ENCODE peak calls at places on chromosomes 13 and 19, in ten cellular contexts. E is SK-N-DZ; C is NAMALWA; A is AG08396; L is fibroblast of the conjunctiva; N is NCI-H1436; D is cortex of kidney; J is Peyer's patch; T is CD8-positive, alpha-beta memory T cell; G is sciatic nerve. M is an unnamed sample.

GRCh38 chr13:111319998-111320911 is at the start of gene TEX29:
- DNase-seq in N (no peak), D (no peak), G (no peak), J (peak), T (no peak), L (no peak), C (no peak), E (no peak), A (no peak), M (no peak)

GRCh38 chr19:41870401-41870873 is 6.6 kb upstream of the CD79A start:
- DNase-seq in D (no peak), J (no peak), L (no peak), G (no peak), N (no peak), T (no peak), A (peak), C (peak), E (no peak), M (no peak)

GRCh38 chr19:6035026-6035425 is 57.1 kb upstream of the RANBP3 start:
- DNase-seq in A (no peak), J (no peak), C (no peak), D (no peak), N (no peak), L (no peak), T (no peak), E (no peak), G (peak), M (no peak)

GRCh38 chr19:28184997-28185396 is 1028.0 kb downstream of the UQCRFS1 start:
- DNase-seq in N (no peak), A (no peak), D (no peak), L (no peak), T (no peak), E (no peak), C (no peak), G (no peak), J (no peak), M (no peak)

GRCh38 chr13:64672751-64673150 is 2557.4 kb downstream of the PCDH9 start:
- DNase-seq in L (no peak), D (no peak), E (no peak), N (no peak), J (no peak), C (no peak), G (no peak), T (no peak), A (no peak), M (no peak)

GRCh38 chr13:29791997-29792775 is 58.2 kb downstream of the UBL3 start:
- DNase-seq in G (no peak), T (no peak), C (no peak), D (no peak), N (no peak), J (no peak), A (no peak), E (no peak), L (no peak), M (no peak)

GRCh38 chr19:7326105-7326877 is 22.4 kb upstream of the ARHGEF18 start:
- DNase-seq in G (no peak), D (no peak), J (no peak), L (no peak), N (no peak), T (peak), E (no peak), A (no peak), C (peak), M (peak)

GRCh38 chr13:113793718-113794085 is 34.7 kb downstream of the TMEM255B start:
- DNase-seq in G (peak), J (peak), A (no peak), N (no peak), E (no peak), C (no peak), D (no peak), L (no peak), T (no peak), M (no peak)

GRCh38 chr13:85137516-85137915 is 661.7 kb downstream of the SLITRK6 start:
- DNase-seq in G (no peak), A (no peak), E (no peak), J (no peak), L (no peak), N (no peak), D (no peak), C (no peak), T (no peak), M (no peak)

GRCh38 chr13:51844862-51845573 is at the start of gene TMEM272:
- DNase-seq in G (no peak), N (no peak), E (peak), A (peak), C (peak), T (peak), J (peak), L (no peak), D (no peak), M (peak)

GRCh38 chr19:54160182-54160811 is 776 bp upstream of the LENG1 start:
- DNase-seq in C (no peak), J (no peak), E (peak), N (peak), A (peak), T (no peak), D (no peak), L (no peak), G (no peak), M (no peak)

GRCh38 chr13:98997051-98997730 is 19.3 kb upstream of the DOCK9 start:
- DNase-seq in C (no peak), G (no peak), D (no peak), A (no peak), L (no peak), T (no peak), J (no peak), N (no peak), E (no peak), M (no peak)

GRCh38 chr13:96822900-96823299 is 171.4 kb downstream of the OXGR1 start:
- DNase-seq in E (peak), N (no peak), J (peak), C (peak), T (no peak), D (no peak), A (peak), L (peak), G (no peak), M (peak)

GRCh38 chr19:34489175-34489574 is 7.6 kb downstream of the WTIP start:
- DNase-seq in G (no peak), J (no peak), A (no peak), D (no peak), E (no peak), L (no peak), C (no peak), N (no peak), T (peak), M (no peak)

GRCh38 chr19:39409886-39410619 is 2.4 kb upstream of the PLEKHG2 start:
- DNase-seq in A (no peak), C (peak), T (peak), J (peak), N (peak), G (peak), E (no peak), L (no peak), D (no peak), M (peak)

GRCh38 chr19:1370579-1371361 is 12.9 kb upstream of the NDUFS7 start:
- DNase-seq in G (no peak), A (no peak), E (no peak), C (no peak), D (no peak), L (no peak), J (peak), N (no peak), T (no peak), M (no peak)

GRCh38 chr13:39602614-39603366 is at the start of gene LHFPL6:
- DNase-seq in J (peak), L (peak), C (peak), N (peak), G (peak), A (peak), D (no peak), T (peak), E (peak), M (peak)

GRCh38 chr19:2271516-2272103 is 10.4 kb downstream of the PEAK3 start:
- DNase-seq in D (no peak), G (no peak), N (no peak), C (no peak), A (peak), E (no peak), J (peak), L (peak), T (no peak), M (peak)

GRCh38 chr19:30671622-30672051 is 299.5 kb downstream of the ZNF536 start:
- DNase-seq in T (no peak), C (no peak), N (no peak), J (no peak), L (no peak), G (peak), E (no peak), D (no peak), A (no peak), M (no peak)

GRCh38 chr19:11539495-11540365 is 1.1 kb downstream of the CNN1 start:
- DNase-seq in T (no peak), C (no peak), N (no peak), E (peak), J (no peak), D (no peak), L (no peak), A (peak), G (no peak), M (peak)

GRCh38 chr19:17681505-17682125 is 6.5 kb downstream of the UNC13A start:
- DNase-seq in A (peak), C (peak), G (no peak), D (no peak), J (no peak), N (no peak), T (peak), E (no peak), L (no peak), M (no peak)

GRCh38 chr19:49140951-49141350 is 14.2 kb downstream of the HRC start:
- DNase-seq in G (no peak), D (no peak), T (no peak), N (no peak), J (no peak), E (no peak), L (no peak), C (no peak), A (no peak), M (no peak)

GRCh38 chr19:16022251-16022650 is 54.0 kb upstream of the TPM4 start:
- DNase-seq in N (no peak), E (no peak), L (no peak), T (no peak), C (no peak), G (no peak), D (no peak), A (no peak), J (no peak), M (no peak)

GRCh38 chr19:1247747-1248453 is 483 bp upstream of the MIDN start:
- DNase-seq in A (peak), T (peak), L (no peak), G (peak), E (no peak), N (no peak), C (no peak), D (no peak), J (peak), M (no peak)

GRCh38 chr19:6822311-6822670 is 49.8 kb downstream of the VAV1 start:
- DNase-seq in G (peak), T (no peak), L (no peak), C (no peak), E (no peak), N (no peak), A (no peak), D (no peak), J (no peak), M (no peak)

GRCh38 chr13:24076124-24076523 is 84.4 kb upstream of the SPATA13 start:
- DNase-seq in L (no peak), J (no peak), G (no peak), A (no peak), C (no peak), N (no peak), D (no peak), T (no peak), E (no peak), M (no peak)

GRCh38 chr19:11560404-11560988 is 1.5 kb upstream of the ELOF1 start:
- DNase-seq in T (peak), L (peak), G (no peak), A (peak), E (peak), D (no peak), C (peak), N (peak), J (no peak), M (peak)

GRCh38 chr13:32624441-32624840 is 38.2 kb downstream of the PDS5B start:
- DNase-seq in L (no peak), J (no peak), A (peak), C (no peak), T (no peak), G (no peak), N (no peak), D (no peak), E (no peak), M (no peak)

M was measured in BE2C.